ENCODE peak calls at places on chromosome 18, in five cellular contexts. A, I, F, P and C are unnamed samples.

GRCh38 chr18:48563027-48563426 is 24.2 kb downstream of the CTIF start:
- DNase-seq in A (peak; percentile 78), I (peak; percentile 53), F (peak; percentile 63), P (no peak), C (no peak)

GRCh38 chr18:59286341-59286740 is 13.1 kb upstream of the RAX start:
- DNase-seq in A (no peak), I (no peak), F (no peak), P (no peak), C (no peak)

GRCh38 chr18:13272411-13272810 is 53.9 kb downstream of the LDLRAD4 start:
- DNase-seq in A (no peak), I (no peak), F (no peak), P (no peak), C (no peak)

GRCh38 chr18:68662779-68663178 is 52.1 kb downstream of the TMX3 start:
- DNase-seq in A (peak; percentile 41), I (no peak), F (peak; percentile 34), P (no peak), C (no peak)

GRCh38 chr18:33755918-33756590 is 178.0 kb downstream of the ASXL3 start:
- DNase-seq in A (peak; percentile 89), I (peak; percentile 47), F (peak; percentile 59), P (no peak), C (peak; percentile 60)

GRCh38 chr18:11498821-11499220 is 110.6 kb upstream of the SLC35G4 start:
- DNase-seq in A (no peak), I (peak; percentile 30), F (peak; percentile 35), P (no peak), C (no peak)

GRCh38 chr18:37299471-37300304 is 265.9 kb downstream of the CELF4 start:
- DNase-seq in A (peak; percentile 95), I (peak; percentile 71), F (peak; percentile 97), P (no peak), C (peak; percentile 86)

GRCh38 chr18:11529081-11529480 is 80.3 kb upstream of the SLC35G4 start:
- DNase-seq in A (no peak), I (no peak), F (peak; percentile 59), P (no peak), C (no peak)

GRCh38 chr18:12393998-12394397 is 13.7 kb upstream of the PRELID3A start:
- DNase-seq in A (no peak), I (no peak), F (no peak), P (no peak), C (no peak)

GRCh38 chr18:3816601-3817363 is 366.8 kb downstream of the TGIF1 start:
- DNase-seq in A (peak; percentile 94), I (peak; percentile 97), F (peak; percentile 91), P (no peak), C (no peak)

GRCh38 chr18:31819106-31819924 is 58.6 kb upstream of the SLC25A52 start:
- DNase-seq in A (peak; percentile 53), I (no peak), F (peak; percentile 85), P (peak; percentile 50), C (no peak)

GRCh38 chr18:10705786-10706185 is 180.0 kb downstream of the NAPG start:
- DNase-seq in A (no peak), I (no peak), F (no peak), P (no peak), C (no peak)

GRCh38 chr18:45783097-45784075 is 42.1 kb upstream of the SIGLEC15 start:
- DNase-seq in A (no peak), I (peak; percentile 46), F (peak; percentile 48), P (no peak), C (no peak)

GRCh38 chr18:79868811-79869541 is 71.2 kb downstream of the KCNG2 start:
- DNase-seq in A (no peak), I (no peak), F (no peak), P (no peak), C (no peak)

GRCh38 chr18:35949903-35950627 is 22.4 kb upstream of the RMP24 start:
- DNase-seq in A (peak; percentile 73), I (peak; percentile 3), F (peak; percentile 92), P (peak; percentile 30), C (no peak)

GRCh38 chr18:69784840-69785239 is 162.8 kb downstream of the CD226 start:
- DNase-seq in A (no peak), I (no peak), F (no peak), P (no peak), C (no peak)

GRCh38 chr18:39435209-39435608 is 1869.6 kb upstream of the CELF4 start:
- DNase-seq in A (no peak), I (no peak), F (no peak), P (no peak), C (no peak)

GRCh38 chr18:55732227-55733106 is 144.5 kb upstream of the TCF4 start:
- DNase-seq in A (peak; percentile 58), I (no peak), F (peak; percentile 36), P (no peak), C (no peak)

GRCh38 chr18:57819671-57820460 is 16.8 kb upstream of the ATP8B1 start:
- DNase-seq in A (peak; percentile 90), I (no peak), F (peak; percentile 61), P (no peak), C (peak; percentile 81)

GRCh38 chr18:45521151-45521550 is 94.1 kb upstream of the SLC14A2 start:
- DNase-seq in A (peak; percentile 86), I (peak; percentile 60), F (peak; percentile 73), P (no peak), C (no peak)

GRCh38 chr18:49524349-49524748 is 37.3 kb upstream of the C18orf32 start:
- DNase-seq in A (no peak), I (no peak), F (no peak), P (no peak), C (peak; percentile 11)

DNA sequence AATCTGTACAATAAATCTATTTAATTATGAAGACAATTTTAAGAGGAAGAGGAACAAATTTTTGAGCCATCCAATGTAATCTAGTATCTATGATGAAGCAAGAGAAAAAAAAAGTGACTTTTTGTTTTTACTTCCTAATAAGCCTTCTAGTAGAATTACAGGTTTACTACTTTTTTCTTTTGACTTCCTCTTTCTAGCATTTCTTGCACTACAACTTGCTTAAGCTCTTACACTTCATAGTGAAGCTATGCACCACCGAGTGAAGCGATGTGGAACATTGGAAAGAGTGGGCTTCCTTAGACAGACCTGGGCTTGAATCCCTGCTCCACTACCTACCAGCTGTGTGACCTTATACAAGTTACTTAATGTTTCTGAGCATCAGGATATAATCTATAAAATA is 2.1 kb downstream of the SERPINB2 start:
- DNase-seq in A (no peak), I (no peak), F (no peak), P (no peak), C (no peak)
- H3K4me3 ChIP-seq in A (no peak overlapping the region), I (no peak overlapping the region), F (no peak overlapping the region), P (no peak overlapping the region), C (no peak overlapping the region)

DNA sequence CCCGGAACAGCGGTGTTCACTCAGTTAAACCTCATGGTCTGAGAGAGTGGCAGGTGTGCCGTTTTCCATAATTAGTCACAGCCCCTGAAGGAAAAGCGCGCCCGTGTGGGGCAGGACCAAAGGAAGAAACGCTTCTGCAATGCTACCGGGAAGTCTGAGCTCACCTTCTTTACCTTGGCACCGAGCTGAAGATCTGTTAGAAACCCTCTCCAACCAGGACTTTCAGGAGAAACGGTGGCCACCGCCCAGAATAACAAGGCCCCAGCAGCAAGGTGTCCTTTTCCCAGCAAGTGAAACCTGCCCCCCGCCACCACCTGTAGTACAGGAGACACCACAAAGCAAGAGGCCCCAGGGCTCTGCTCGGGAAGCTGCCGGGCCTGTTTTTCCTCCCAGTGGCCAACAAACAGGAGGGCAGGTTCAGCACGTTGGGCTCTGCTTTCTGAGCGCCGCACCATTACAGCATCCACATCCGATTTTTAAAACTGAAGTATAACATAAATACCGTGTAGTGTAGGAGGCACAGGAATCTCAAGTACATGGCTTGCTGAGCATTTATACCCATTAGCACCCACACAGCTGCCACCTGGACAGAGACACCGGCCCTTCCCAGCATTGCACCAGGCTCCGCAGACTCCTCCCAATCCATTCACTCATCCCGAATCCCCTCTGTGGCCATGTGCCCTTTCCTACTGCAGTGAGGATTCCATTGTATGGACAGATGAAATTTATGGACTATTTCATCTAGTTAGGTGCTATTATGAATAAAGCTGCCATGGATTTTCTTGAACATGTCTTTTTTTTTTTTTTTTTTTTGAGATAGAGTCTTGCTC is 121.8 kb upstream of the RIOK3 start:
- DNase-seq in A (no peak), I (no peak), F (no peak), P (no peak), C (no peak)
- H3K4me3 ChIP-seq in A (no peak overlapping the region), I (no peak overlapping the region), F (no peak overlapping the region), P (no peak overlapping the region), C (no peak overlapping the region)

DNA sequence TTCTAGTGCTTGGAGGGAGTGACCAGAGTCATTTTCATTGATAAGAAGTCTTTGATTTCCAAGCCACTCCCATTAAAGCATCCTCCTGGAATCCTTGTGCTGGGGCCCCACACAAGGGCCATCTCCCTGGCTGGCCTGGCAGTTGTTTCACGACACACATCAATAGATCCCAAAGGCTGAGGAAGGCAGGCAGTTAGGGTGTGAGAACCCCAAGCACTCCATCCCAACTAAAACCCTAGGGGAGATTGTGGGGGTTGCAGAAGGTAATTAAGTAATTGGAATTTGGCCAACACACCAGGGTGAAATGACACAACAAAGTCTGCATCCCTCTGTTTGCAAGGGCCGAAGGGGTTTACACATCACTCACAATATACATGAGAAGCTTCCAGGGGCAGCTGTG is 578.1 kb upstream of the SYT4 start:
- DNase-seq in A (no peak), I (no peak), F (no peak), P (no peak), C (no peak)
- H3K4me3 ChIP-seq in A (no peak overlapping the region), I (no peak overlapping the region), F (no peak overlapping the region), P (no peak overlapping the region), C (no peak overlapping the region)

GRCh38 chr18:28175930-28176673 is 828 bp downstream of the CDH2 start:
- DNase-seq in A (peak; percentile 48), I (no peak), F (peak; percentile 67), P (no peak), C (no peak)

GRCh38 chr18:28175047-28175929 is 1.6 kb downstream of the CDH2 start:
- DNase-seq in A (peak; percentile 52), I (no peak), F (peak; percentile 85), P (no peak), C (no peak)

GRCh38 chr18:28171837-28172236 is 5.1 kb downstream of the CDH2 start:
- DNase-seq in A (no peak), I (no peak), F (no peak), P (no peak), C (no peak)

GRCh38 chr18:28176674-28176932 is 327 bp downstream of the CDH2 start:
- DNase-seq in A (no peak), I (no peak), F (no peak), P (no peak), C (no peak)

GRCh38 chr18:28174181-28174906 is 2.6 kb downstream of the CDH2 start:
- DNase-seq in A (peak; percentile 28), I (no peak), F (no peak), P (no peak), C (no peak)
- H3K4me3 ChIP-seq in A (peak overlapping the region; percentile 80), I (peak overlapping the region; percentile 95), F (peak overlapping the region; percentile 87), P (no peak overlapping the region), C (peak overlapping the region; percentile 63)

GRCh38 chr18:28112056-28112470 is 64.9 kb downstream of the CDH2 start:
- DNase-seq in A (peak; percentile 65), I (peak; percentile 53), F (peak; percentile 70), P (no peak), C (no peak)
- H3K4me3 ChIP-seq in A (no peak overlapping the region), I (peak overlapping the region; percentile 3), F (peak overlapping the region; percentile 51), P (no peak overlapping the region), C (no peak overlapping the region)